ENCODE peak calls at places on chromosome X, in five cellular contexts. One of them, this sample, is unnamed. For H3K27me3, the result is how much of the 10 kb centered on the place peaks cover.

GRCh38 chrX:56281789-56282188 is 49.6 kb downstream of the KLF8 start:
- DNase-seq in ovary: no peak
- DNase-seq in tibial nerve: no peak
- DNase-seq in transverse colon: no peak
- DNase-seq in stomach: no peak
- DNase-seq in this sample: no peak

GRCh38 chrX:107135965-107136307 is 17.3 kb upstream of the RBM41 start:
- DNase-seq in ovary: no peak
- DNase-seq in stomach: no peak
- DNase-seq in transverse colon: no peak
- DNase-seq in tibial nerve: no peak
- DNase-seq in this sample: no peak

GRCh38 chrX:82081027-82081426 is 879.1 kb downstream of the SH3BGRL start:
- DNase-seq in transverse colon: no peak
- DNase-seq in tibial nerve: no peak
- DNase-seq in ovary: no peak
- DNase-seq in stomach: no peak
- DNase-seq in this sample: no peak

GRCh38 chrX:21781525-21781924 is 23.6 kb upstream of the SMPX start:
- DNase-seq in stomach: no peak
- DNase-seq in tibial nerve: no peak
- DNase-seq in transverse colon: no peak
- DNase-seq in ovary: no peak
- DNase-seq in this sample: no peak

GRCh38 chrX:8201896-8202331 is 30.8 kb upstream of the VCX2 start:
- DNase-seq in stomach: no peak
- DNase-seq in tibial nerve: no peak
- DNase-seq in transverse colon: no peak
- DNase-seq in ovary: peak
- DNase-seq in this sample: no peak

GRCh38 chrX:11472879-11473278 is 179.7 kb downstream of the AMELX start:
- DNase-seq in tibial nerve: no peak
- DNase-seq in ovary: no peak
- DNase-seq in stomach: no peak
- DNase-seq in transverse colon: no peak
- DNase-seq in this sample: no peak

GRCh38 chrX:9566150-9566621 is 101.3 kb downstream of the TBL1X start:
- DNase-seq in tibial nerve: peak
- DNase-seq in stomach: peak
- DNase-seq in transverse colon: peak
- DNase-seq in ovary: peak
- DNase-seq in this sample: no peak

GRCh38 chrX:111244238-111244750 is 26.0 kb downstream of the CAPN6 start:
- DNase-seq in tibial nerve: no peak
- DNase-seq in ovary: no peak
- DNase-seq in transverse colon: no peak
- DNase-seq in stomach: no peak
- DNase-seq in this sample: no peak

GRCh38 chrX:132908891-132909290 is 49.5 kb downstream of the HS6ST2 start:
- DNase-seq in tibial nerve: no peak
- DNase-seq in transverse colon: no peak
- DNase-seq in stomach: no peak
- DNase-seq in ovary: no peak
- DNase-seq in this sample: no peak

GRCh38 chrX:154695913-154696312 is 42.5 kb upstream of the CTAG2 start:
- DNase-seq in transverse colon: no peak
- DNase-seq in tibial nerve: no peak
- DNase-seq in ovary: no peak
- DNase-seq in stomach: no peak
- DNase-seq in this sample: no peak

GRCh38 chrX:143635915-143636314 is at the start of gene SLITRK4:
- DNase-seq in ovary: no peak
- DNase-seq in stomach: no peak
- DNase-seq in transverse colon: no peak
- DNase-seq in tibial nerve: no peak
- DNase-seq in this sample: no peak

GRCh38 chrX:16870861-16871584 is 861 bp upstream of the RBBP7 start:
- DNase-seq in stomach: peak
- DNase-seq in tibial nerve: no peak
- DNase-seq in ovary: no peak
- DNase-seq in transverse colon: no peak
- DNase-seq in this sample: peak

GRCh38 chrX:110462957-110463356 is 104.3 kb downstream of the RTL9 start:
- DNase-seq in transverse colon: no peak
- DNase-seq in stomach: no peak
- DNase-seq in tibial nerve: no peak
- DNase-seq in ovary: no peak
- DNase-seq in this sample: no peak

GRCh38 chrX:48956728-48957414 is 536 bp downstream of the OTUD5 start:
- DNase-seq in ovary: peak
- DNase-seq in tibial nerve: no peak
- DNase-seq in transverse colon: peak
- DNase-seq in stomach: peak
- DNase-seq in this sample: peak

GRCh38 chrX:112670964-112671363 is 8.8 kb downstream of the LHFPL1 start:
- DNase-seq in transverse colon: no peak
- DNase-seq in tibial nerve: no peak
- DNase-seq in stomach: no peak
- DNase-seq in ovary: peak
- DNase-seq in this sample: no peak

GRCh38 chrX:9912341-9912740 is 54.8 kb upstream of the CLDN34 start:
- DNase-seq in ovary: no peak
- DNase-seq in tibial nerve: no peak
- DNase-seq in stomach: no peak
- DNase-seq in transverse colon: no peak
- DNase-seq in this sample: peak

GRCh38 chrX:129773649-129774458 is 5.9 kb upstream of the SASH3 start:
- DNase-seq in stomach: no peak
- DNase-seq in tibial nerve: no peak
- DNase-seq in transverse colon: no peak
- DNase-seq in ovary: no peak
- DNase-seq in this sample: no peak

GRCh38 chrX:129779086-129779672 is 570 bp upstream of the SASH3 start:
- DNase-seq in stomach: no peak
- DNase-seq in transverse colon: no peak
- DNase-seq in ovary: no peak
- DNase-seq in tibial nerve: no peak
- DNase-seq in this sample: no peak

GRCh38 chrX:129779747-129780146 is at the start of gene SASH3:
- DNase-seq in ovary: no peak
- DNase-seq in tibial nerve: peak
- DNase-seq in transverse colon: peak
- DNase-seq in stomach: peak
- DNase-seq in this sample: no peak

GRCh38 chrX:129780441-129781105 is 824 bp downstream of the SASH3 start:
- DNase-seq in stomach: no peak
- DNase-seq in ovary: no peak
- DNase-seq in transverse colon: no peak
- DNase-seq in tibial nerve: no peak
- DNase-seq in this sample: no peak

GRCh38 chrX:129777218-129777768 is 2.5 kb upstream of the SASH3 start:
- DNase-seq in transverse colon: peak
- DNase-seq in tibial nerve: no peak
- DNase-seq in ovary: no peak
- DNase-seq in stomach: peak
- DNase-seq in this sample: no peak
- TF ChIP-seq EP300 in transverse colon: no peak
- TF ChIP-seq EP300 in tibial nerve: no peak
- TF ChIP-seq EP300 in ovary: no peak
- TF ChIP-seq EP300 in stomach: no peak
- TF ChIP-seq EP300 in this sample: no peak

GRCh38 chrX:71667328-71668247 is at the start of gene LOC101059915:
- DNase-seq in stomach: no peak
- DNase-seq in tibial nerve: no peak
- DNase-seq in transverse colon: no peak
- DNase-seq in ovary: no peak
- DNase-seq in this sample: no peak

GRCh38 chrX:71671938-71672337 is 4.6 kb downstream of the LOC101059915 start:
- DNase-seq in tibial nerve: no peak
- DNase-seq in transverse colon: no peak
- DNase-seq in stomach: no peak
- DNase-seq in ovary: no peak
- DNase-seq in this sample: no peak

GRCh38 chrX:71668248-71668595 is 876 bp downstream of the LOC101059915 start:
- DNase-seq in ovary: no peak
- DNase-seq in stomach: no peak
- DNase-seq in transverse colon: no peak
- DNase-seq in tibial nerve: no peak
- DNase-seq in this sample: no peak

GRCh38 chrX:71669492-71669891 is 2.1 kb downstream of the LOC101059915 start:
- DNase-seq in tibial nerve: no peak
- DNase-seq in transverse colon: no peak
- DNase-seq in stomach: no peak
- DNase-seq in ovary: no peak
- DNase-seq in this sample: no peak

DNA sequence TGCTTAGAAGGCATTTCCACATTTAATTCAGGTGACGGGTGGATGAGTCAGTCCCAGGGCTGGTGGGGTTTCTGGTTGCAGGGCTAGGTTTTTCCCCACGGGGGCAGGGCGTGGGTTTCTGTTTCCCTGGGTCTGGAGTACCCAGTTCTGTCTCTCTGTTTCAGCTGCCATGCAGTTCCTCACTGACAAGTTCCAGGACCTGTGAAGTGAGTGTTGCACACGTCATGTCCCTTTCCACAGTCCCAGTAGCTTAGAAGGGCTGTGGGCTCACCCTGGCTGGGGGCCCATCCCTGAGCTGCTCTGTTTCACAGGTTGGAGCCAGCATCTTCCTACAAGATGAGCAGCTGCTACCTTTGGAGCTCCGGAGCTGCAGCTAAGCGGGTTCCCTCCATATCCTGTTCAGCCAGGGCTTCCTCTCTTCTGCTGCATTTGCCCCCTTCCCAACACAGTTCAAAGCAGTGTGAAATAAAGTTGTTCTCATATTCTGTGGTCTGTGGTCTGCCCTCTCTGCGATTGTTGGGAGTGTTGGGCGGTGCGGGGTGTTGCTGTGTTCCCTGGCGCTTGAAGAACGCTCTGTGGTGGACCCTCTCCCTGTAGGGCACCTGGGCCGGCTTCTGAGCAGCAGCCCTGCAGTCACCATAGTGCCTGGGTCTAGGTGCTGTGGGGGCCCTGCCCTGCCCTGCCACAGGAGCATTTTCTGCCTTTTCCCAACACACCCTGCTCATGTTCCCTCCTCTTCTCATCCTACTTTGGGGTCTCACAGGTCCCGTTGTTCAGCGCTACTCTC is 3.9 kb downstream of the LOC101059915 start:
- DNase-seq in ovary: no peak
- DNase-seq in stomach: no peak
- DNase-seq in tibial nerve: no peak
- DNase-seq in transverse colon: no peak
- DNase-seq in this sample: no peak
- H3K27me3 ChIP-seq in ovary: under half
- H3K27me3 ChIP-seq in stomach: under half
- H3K27me3 ChIP-seq in tibial nerve: under half
- H3K27me3 ChIP-seq in transverse colon: under half
- H3K27me3 ChIP-seq in this sample: under half

GRCh38 chrX:70921709-70922352 is 9.1 kb downstream of the SLC7A3 start:
- DNase-seq in tibial nerve: no peak
- DNase-seq in stomach: no peak
- DNase-seq in transverse colon: no peak
- DNase-seq in ovary: no peak
- DNase-seq in this sample: no peak
- H3K4me3 ChIP-seq in tibial nerve: no peak
- H3K4me3 ChIP-seq in stomach: no peak
- H3K4me3 ChIP-seq in transverse colon: no peak
- H3K4me3 ChIP-seq in ovary: no peak
- H3K4me3 ChIP-seq in this sample: no peak

GRCh38 chrX:134254511-134254910 is 17.5 kb downstream of the CCDC160 start:
- DNase-seq in ovary: no peak
- DNase-seq in transverse colon: no peak
- DNase-seq in stomach: no peak
- DNase-seq in tibial nerve: no peak
- DNase-seq in this sample: no peak

GRCh38 chrX:134256684-134257083 is 19.7 kb downstream of the CCDC160 start:
- DNase-seq in transverse colon: no peak
- DNase-seq in stomach: no peak
- DNase-seq in tibial nerve: no peak
- DNase-seq in ovary: no peak
- DNase-seq in this sample: no peak

GRCh38 chrX:134255555-134255954 is 18.6 kb downstream of the CCDC160 start:
- DNase-seq in transverse colon: no peak
- DNase-seq in ovary: no peak
- DNase-seq in stomach: no peak
- DNase-seq in tibial nerve: no peak
- DNase-seq in this sample: no peak

GRCh38 chrX:134258202-134258601 is 21.2 kb downstream of the CCDC160 start:
- DNase-seq in tibial nerve: no peak
- DNase-seq in stomach: no peak
- DNase-seq in ovary: no peak
- DNase-seq in transverse colon: no peak
- DNase-seq in this sample: no peak
- TF ChIP-seq EP300 in tibial nerve: no peak
- TF ChIP-seq EP300 in stomach: no peak
- TF ChIP-seq EP300 in ovary: no peak
- TF ChIP-seq EP300 in transverse colon: no peak
- TF ChIP-seq EP300 in this sample: no peak

GRCh38 chrX:633043-633654 is 2.6 kb downstream of the SHOX start:
- DNase-seq in ovary: no peak
- DNase-seq in tibial nerve: no peak
- DNase-seq in stomach: no peak
- DNase-seq in transverse colon: no peak
- DNase-seq in this sample: no peak
- H3K27me3 ChIP-seq in ovary: under half
- H3K27me3 ChIP-seq in tibial nerve: under half
- H3K27me3 ChIP-seq in stomach: half or more
- H3K27me3 ChIP-seq in transverse colon: half or more
- H3K27me3 ChIP-seq in this sample: half or more